ENCODE peak calls at places on chromosomes 12 and 14, in five cellular contexts. F is K562, E is breast epithelium, C is mesenchymal stem cell, S is astrocyte of the cerebellum. U is an unnamed sample.

GRCh38 chr12:122943196-122943595 is 23.1 kb downstream of the ABCB9 start:
- DNase-seq in E (no peak), F (no peak), S (no peak), C (no peak), U (no peak)

GRCh38 chr14:77508249-77508648 is 9.6 kb upstream of the ISM2 start:
- DNase-seq in C (peak; percentile 66), E (no peak), F (no peak), S (no peak), U (peak; percentile 47)

GRCh38 chr12:112555621-112556233 is 137.0 kb downstream of the PTPN11 start:
- DNase-seq in F (peak; percentile 48), C (no peak), E (no peak), S (no peak), U (no peak)

GRCh38 chr14:31441273-31442110 is 15.8 kb downstream of the DTD2 start:
- DNase-seq in E (no peak), C (peak; percentile 37), F (no peak), S (peak; percentile 15), U (no peak)

GRCh38 chr14:56172571-56172971 is 54.4 kb downstream of the PELI2 start:
- DNase-seq in S (peak; percentile 73), E (no peak), F (no peak), C (peak; percentile 84), U (peak; percentile 49)

GRCh38 chr12:65765436-65765813 is 58.9 kb upstream of the HMGA2 start:
- DNase-seq in F (no peak), E (no peak), C (peak; percentile 32), S (peak; percentile 75), U (peak; percentile 36)

GRCh38 chr14:94665121-94665520 is 52.9 kb downstream of the SERPINA3 start:
- DNase-seq in C (no peak), S (peak; percentile 41), E (no peak), F (no peak), U (peak; percentile 82)

GRCh38 chr14:74792249-74793039 is 29.3 kb downstream of the YLPM1 start:
- DNase-seq in E (no peak), C (peak; percentile 22), S (no peak), F (no peak), U (no peak)

GRCh38 chr14:96688629-96689028 is 108.6 kb upstream of the VRK1 start:
- DNase-seq in C (no peak), S (no peak), F (no peak), E (no peak), U (no peak)

GRCh38 chr12:9732966-9733461 is at the start of gene CLECL1:
- DNase-seq in F (no peak), S (no peak), E (no peak), C (no peak), U (no peak)
- H3K4me3 ChIP-seq in F (no peak within 1 kb of the TSS), S (no peak within 1 kb of the TSS), E (no peak within 1 kb of the TSS), C (no peak within 1 kb of the TSS), U (no peak within 1 kb of the TSS)

DNA sequence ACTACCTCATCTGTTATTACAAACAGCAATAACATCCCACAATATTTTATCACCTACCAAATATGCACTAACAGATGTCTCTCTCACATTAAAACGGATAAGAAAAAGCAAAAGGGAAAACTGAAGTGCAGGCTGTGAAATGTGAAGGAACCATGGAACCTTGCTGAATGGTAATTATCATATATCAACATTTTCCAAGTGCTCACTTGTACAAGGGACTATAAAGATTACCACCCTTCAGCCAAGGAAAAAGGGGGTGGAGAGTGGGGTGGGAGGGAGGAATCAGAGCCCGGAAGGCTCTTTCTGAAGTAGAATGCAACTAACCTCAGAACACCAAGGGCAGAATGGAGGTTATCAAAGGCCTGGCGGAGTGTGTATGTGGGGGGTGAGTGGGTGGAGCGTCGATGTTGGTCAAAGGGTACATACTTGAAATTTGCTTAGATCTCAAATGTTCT is 1.2 kb downstream of the SNX6 start:
- DNase-seq in C (peak; percentile 33), S (no peak), F (peak; percentile 32), E (no peak), U (no peak)
- H3K4me3 ChIP-seq in C (no peak overlapping the region), S (peak overlapping the region; percentile 96), F (peak overlapping the region; percentile 78), E (peak overlapping the region; percentile 94), U (peak overlapping the region; percentile 97)

DNA sequence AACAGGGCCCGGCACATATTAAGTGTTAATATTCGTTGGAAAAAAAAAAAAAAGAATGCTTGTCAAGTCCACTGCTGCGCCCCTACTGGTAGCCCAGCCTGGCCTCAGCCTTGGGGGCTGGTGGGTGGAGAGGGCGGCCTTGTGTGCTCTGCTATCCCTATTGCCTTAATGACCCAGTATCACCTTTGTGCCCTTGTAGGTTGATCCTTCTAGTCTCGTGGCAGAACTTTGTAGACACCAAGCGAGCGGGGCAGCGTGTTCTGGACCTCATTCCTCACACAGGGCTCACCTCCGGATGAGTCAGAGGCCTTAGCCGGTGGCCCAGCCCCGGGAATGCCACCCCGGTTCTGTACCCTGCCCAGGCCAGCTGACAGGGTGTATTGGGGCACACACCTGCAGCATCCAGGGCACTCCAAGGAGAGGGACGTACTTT is 1.8 kb upstream of the RCOR1 start:
- DNase-seq in E (no peak), C (peak; percentile 67), F (peak; percentile 38), S (no peak), U (no peak)
- H3K4me3 ChIP-seq in E (peak overlapping the region; percentile 88), C (peak overlapping the region; percentile 22), F (peak overlapping the region; percentile 93), S (peak overlapping the region; percentile 91), U (peak overlapping the region; percentile 78)

DNA sequence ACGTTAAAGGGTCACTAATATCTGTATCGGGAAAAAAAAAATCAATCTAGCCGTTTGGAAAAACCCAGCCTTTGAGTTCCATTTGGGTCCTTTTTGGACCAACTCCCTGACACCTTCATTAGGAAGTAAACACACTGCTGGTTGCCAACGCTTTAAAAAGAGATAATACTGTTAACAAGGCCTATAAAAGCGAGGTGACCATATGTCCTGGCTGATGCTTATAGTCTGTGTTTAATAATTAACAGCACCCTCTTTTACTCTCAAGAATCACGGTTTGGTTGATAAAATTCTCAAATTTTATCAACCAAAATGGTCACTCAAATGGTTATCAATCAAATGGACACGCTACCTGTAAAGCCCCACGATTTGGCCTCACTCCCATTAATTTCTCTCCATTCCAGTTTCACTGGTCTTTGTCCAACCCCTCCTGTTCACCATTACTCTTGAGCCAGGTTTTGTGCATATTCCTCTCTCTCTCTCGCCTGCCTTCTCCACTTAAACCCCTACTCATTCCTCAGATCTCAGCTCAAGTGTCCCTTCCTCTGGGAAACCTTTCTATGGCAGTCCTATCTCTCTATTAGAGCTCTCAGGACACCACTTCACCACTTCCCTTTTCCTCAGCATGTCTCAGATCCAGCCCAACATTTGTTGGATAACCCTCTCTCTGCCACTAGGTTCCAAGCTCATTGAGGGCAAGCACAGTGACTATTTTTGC is 9.5 kb downstream of the BTG1 start:
- DNase-seq in F (no peak), E (no peak), S (no peak), C (no peak), U (no peak)
- H3K4me3 ChIP-seq in F (no peak overlapping the region), E (peak overlapping the region; percentile 95), S (no peak overlapping the region), C (no peak overlapping the region), U (no peak overlapping the region)

GRCh38 chr12:87660987-87661769 is 368.0 kb downstream of the C12orf50 start:
- DNase-seq in C (no peak), F (no peak), S (peak; percentile 3), E (peak; percentile 24), U (no peak)
- H3K4me3 ChIP-seq in C (no peak overlapping the region), F (no peak overlapping the region), S (no peak overlapping the region), E (peak overlapping the region; percentile 27), U (no peak overlapping the region)